ENCODE peak calls at places on chromosomes 13 and 19, in seven cellular contexts. H, Q, R, M, O, W and P are unnamed samples.

GRCh38 chr19:345320-345879 is 804 bp upstream of the MIER2 start:
- DNase-seq in H (no peak), Q (no peak), R (no peak), M (no peak), O (no peak), W (no peak), P (no peak)

GRCh38 chr13:20353973-20354372 is 121.9 kb upstream of the GJB6 start:
- DNase-seq in H (no peak), Q (no peak), R (no peak), M (no peak), O (no peak), W (peak), P (no peak)

GRCh38 chr13:37179646-37180045 is 74.2 kb upstream of the CSNK1A1L start:
- DNase-seq in H (no peak), Q (no peak), R (no peak), M (no peak), O (no peak), W (no peak), P (no peak)

GRCh38 chr13:104043184-104043583 is 977.0 kb upstream of the SLC10A2 start:
- DNase-seq in H (no peak), Q (no peak), R (no peak), M (no peak), O (no peak), W (peak), P (no peak)

GRCh38 chr19:10095622-10095947 is 6.9 kb downstream of the ANGPTL6 start:
- DNase-seq in H (no peak), Q (no peak), R (no peak), M (no peak), O (no peak), W (no peak), P (no peak)

GRCh38 chr13:113938716-113939115 is 35.2 kb downstream of the C13orf46 start:
- DNase-seq in H (no peak), Q (no peak), R (peak), M (no peak), O (no peak), W (no peak), P (no peak)

GRCh38 chr13:41915096-41915495 is 45.8 kb downstream of the VWA8 start:
- DNase-seq in H (no peak), Q (no peak), R (no peak), M (no peak), O (peak), W (no peak), P (no peak)

GRCh38 chr13:28179974-28180373 is 41.6 kb downstream of the PAN3 start:
- DNase-seq in H (no peak), Q (no peak), R (no peak), M (no peak), O (no peak), W (no peak), P (no peak)

GRCh38 chr13:33270906-33271538 is 14.5 kb downstream of the STARD13 start:
- DNase-seq in H (no peak), Q (no peak), R (no peak), M (no peak), O (no peak), W (no peak), P (no peak)

GRCh38 chr19:35029737-35030256 is 473 bp upstream of the SCN1B start:
- DNase-seq in H (no peak), Q (no peak), R (no peak), M (peak), O (no peak), W (no peak), P (no peak)

GRCh38 chr13:48596128-48596429 is 57.6 kb upstream of the CYSLTR2 start:
- DNase-seq in H (no peak), Q (no peak), R (no peak), M (no peak), O (no peak), W (no peak), P (no peak)

GRCh38 chr19:35000647-35001501 is 751 bp downstream of the GRAMD1A start:
- DNase-seq in H (peak), Q (no peak), R (peak), M (peak), O (no peak), W (peak), P (no peak)

GRCh38 chr13:45372189-45373115 is 31.5 kb upstream of the TPT1 start:
- DNase-seq in H (no peak), Q (no peak), R (no peak), M (peak), O (no peak), W (no peak), P (no peak)

GRCh38 chr19:3175761-3176714 is 2.5 kb upstream of the S1PR4 start:
- DNase-seq in H (no peak), Q (no peak), R (peak), M (no peak), O (peak), W (peak), P (no peak)

GRCh38 chr19:8233370-8233769 is 24.2 kb downstream of the CERS4 start:
- DNase-seq in H (no peak), Q (no peak), R (no peak), M (no peak), O (no peak), W (no peak), P (no peak)

GRCh38 chr19:10936661-10937084 is 8.1 kb downstream of the TIMM29 start:
- DNase-seq in H (no peak), Q (no peak), R (no peak), M (peak), O (peak), W (peak), P (no peak)

GRCh38 chr13:30877335-30877734 is 28.7 kb upstream of the MEDAG start:
- DNase-seq in H (no peak), Q (no peak), R (no peak), M (no peak), O (no peak), W (no peak), P (no peak)

GRCh38 chr13:90427322-90428272 is 919.9 kb upstream of the MIR17HG start:
- DNase-seq in H (no peak), Q (no peak), R (no peak), M (peak), O (no peak), W (no peak), P (no peak)

GRCh38 chr19:52599241-52599640 is 29.2 kb downstream of the ZNF701 start:
- DNase-seq in H (no peak), Q (no peak), R (no peak), M (no peak), O (no peak), W (no peak), P (no peak)

GRCh38 chr13:92573467-92574057 is 653.0 kb upstream of the GPC6 start:
- DNase-seq in H (no peak), Q (no peak), R (no peak), M (peak), O (no peak), W (peak), P (no peak)

GRCh38 chr13:48194392-48194754 is 38.6 kb upstream of the ITM2B start:
- DNase-seq in H (no peak), Q (no peak), R (no peak), M (no peak), O (no peak), W (peak), P (no peak)

DNA sequence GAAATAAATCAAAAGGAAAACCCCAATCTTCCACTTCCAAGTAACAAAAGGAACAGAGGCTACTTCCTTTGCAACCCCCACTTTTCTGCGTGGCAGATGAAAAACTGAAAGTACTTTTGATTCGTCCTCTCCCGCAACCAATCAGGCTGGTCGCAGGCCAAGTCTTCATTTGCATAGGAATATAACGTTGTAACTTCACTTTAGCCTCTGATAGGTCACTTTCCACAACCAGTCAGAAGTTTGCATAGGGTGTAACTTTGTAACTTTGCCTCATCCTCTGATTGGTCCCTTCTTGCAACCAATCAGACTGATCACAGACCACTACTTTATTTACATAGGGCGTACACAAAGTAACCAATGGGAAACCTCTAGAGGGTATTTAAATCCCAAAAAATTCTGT is 37.2 kb downstream of the TGDS start:
- DNase-seq in H (no peak), Q (no peak), R (no peak), M (no peak), O (no peak), W (no peak), P (no peak)
- H3K27ac ChIP-seq in H (no peak), Q (no peak), R (no peak), M (no peak), O (no peak), W (no peak), P (no peak)

GRCh38 chr13:111217661-111218060 is 102.6 kb downstream of the ARHGEF7 start:
- DNase-seq in H (no peak), Q (no peak), R (peak), M (peak), O (no peak), W (no peak), P (no peak)
- H3K27ac ChIP-seq in H (peak), Q (peak), R (peak), M (no peak), O (no peak), W (no peak), P (peak)

GRCh38 chr13:111008351-111008750 is 93.5 kb upstream of the ANKRD10 start:
- DNase-seq in H (no peak), Q (no peak), R (no peak), M (no peak), O (no peak), W (no peak), P (no peak)
- H3K27ac ChIP-seq in H (no peak), Q (no peak), R (no peak), M (no peak), O (no peak), W (no peak), P (no peak)

DNA sequence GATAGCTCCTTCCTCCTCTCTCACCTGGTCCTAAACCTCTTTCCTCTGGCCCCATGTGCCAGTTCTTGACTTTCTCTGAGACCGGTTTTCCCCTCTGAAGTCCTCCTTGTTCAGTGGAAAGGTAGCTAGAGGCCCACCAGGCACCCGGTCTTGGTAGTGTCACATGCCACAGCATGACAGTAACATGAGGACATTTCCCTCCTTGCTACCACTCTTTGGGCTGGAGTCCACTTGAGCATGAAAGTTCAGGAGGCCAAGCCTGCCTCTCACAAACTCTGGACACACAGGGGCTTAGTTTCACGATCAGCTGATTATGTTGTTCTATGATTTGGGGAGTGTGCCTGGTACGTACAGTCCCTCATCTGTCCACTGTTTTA is 45.6 kb downstream of the NFIX start:
- DNase-seq in H (no peak), Q (no peak), R (no peak), M (no peak), O (no peak), W (no peak), P (no peak)
- H3K27ac ChIP-seq in H (peak), Q (peak), R (no peak), M (no peak), O (peak), W (no peak), P (peak)

DNA sequence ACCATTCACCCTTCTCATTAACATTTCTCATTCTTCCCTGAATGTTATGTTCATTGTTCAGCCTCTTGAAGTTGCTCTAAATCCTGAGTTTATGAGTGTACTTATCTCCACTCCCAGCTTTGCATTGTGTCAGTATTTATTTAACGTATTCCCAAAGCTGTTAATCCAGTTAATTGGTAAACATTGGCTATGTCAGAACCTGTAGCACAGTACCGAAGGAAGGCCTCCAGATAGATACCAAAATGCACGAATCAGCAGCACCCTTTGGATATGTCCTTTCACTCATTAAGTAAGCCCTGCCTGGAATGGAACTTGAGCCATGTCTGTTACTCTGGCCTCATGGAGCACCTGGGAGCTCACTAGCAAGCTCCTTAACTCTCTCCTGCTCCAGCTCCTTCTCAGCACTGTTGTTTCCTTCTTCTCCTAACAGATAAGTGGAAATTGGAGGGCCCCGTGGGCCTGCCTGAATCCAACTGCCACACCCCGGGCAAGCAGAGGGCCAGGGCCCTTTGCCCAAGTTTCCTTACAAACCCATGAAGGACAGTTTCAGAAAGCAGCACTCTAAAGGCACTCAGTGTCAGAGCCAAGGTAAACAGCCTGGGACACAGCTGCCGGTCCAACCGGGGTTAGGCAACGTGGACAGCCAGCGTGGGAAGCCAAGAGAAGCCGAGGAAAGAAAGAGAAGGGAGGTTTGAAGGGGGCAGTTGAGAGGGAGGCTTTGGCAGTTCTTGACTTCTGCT is 155.0 kb upstream of the SERP2 start:
- DNase-seq in H (peak), Q (peak), R (peak), M (no peak), O (no peak), W (peak), P (no peak)
- H3K27ac ChIP-seq in H (peak), Q (peak), R (peak), M (no peak), O (no peak), W (peak), P (peak)

DNA sequence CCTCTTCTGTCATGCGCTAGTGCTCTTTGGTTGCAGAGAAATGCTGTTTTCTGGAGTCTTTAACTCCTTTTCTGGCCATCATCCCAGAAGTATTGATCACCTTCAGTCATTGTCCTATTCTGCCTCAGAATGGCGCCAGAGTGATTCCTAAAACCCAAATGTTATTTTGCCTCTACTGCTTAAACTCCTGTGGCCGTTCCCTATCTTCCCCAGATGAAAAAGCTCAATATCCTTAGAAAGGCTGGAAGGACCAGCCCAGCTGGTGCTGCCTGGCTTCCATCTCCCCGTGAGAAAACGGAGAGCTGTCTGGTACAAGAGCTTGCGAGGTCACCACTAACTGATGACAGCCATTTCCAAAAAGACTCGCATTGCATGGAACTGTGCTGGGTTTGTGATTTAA is 179.1 kb downstream of the RBM26 start:
- DNase-seq in H (no peak), Q (no peak), R (no peak), M (peak), O (no peak), W (no peak), P (no peak)
- H3K27ac ChIP-seq in H (no peak), Q (no peak), R (no peak), M (no peak), O (no peak), W (no peak), P (no peak)

GRCh38 chr19:6528544-6529121 is 2.2 kb upstream of the TNFSF9 start:
- DNase-seq in H (peak), Q (peak), R (no peak), M (peak), O (no peak), W (no peak), P (peak)
- H3K27ac ChIP-seq in H (no peak), Q (no peak), R (no peak), M (no peak), O (no peak), W (no peak), P (peak)

GRCh38 chr19:46637224-46637623 is 1.2 kb upstream of the GNG8 start:
- DNase-seq in H (no peak), Q (no peak), R (no peak), M (no peak), O (no peak), W (no peak), P (peak)

GRCh38 chr19:46633130-46633529 is 2.9 kb downstream of the GNG8 start:
- DNase-seq in H (no peak), Q (no peak), R (no peak), M (no peak), O (no peak), W (no peak), P (no peak)

GRCh38 chr19:46635920-46636761 is at the start of gene GNG8:
- DNase-seq in H (no peak), Q (no peak), R (no peak), M (peak), O (no peak), W (no peak), P (peak)

GRCh38 chr19:46634045-46634655 is 1.9 kb downstream of the GNG8 start:
- DNase-seq in H (peak), Q (peak), R (peak), M (peak), O (peak), W (peak), P (peak)

GRCh38 chr19:46634656-46635218 is 1.3 kb downstream of the GNG8 start:
- DNase-seq in H (no peak), Q (no peak), R (no peak), M (peak), O (no peak), W (no peak), P (no peak)
- H3K27ac ChIP-seq in H (no peak), Q (peak), R (no peak), M (no peak), O (no peak), W (no peak), P (no peak)

GRCh38 chr13:109569938-109570711 is 216.3 kb downstream of the IRS2 start:
- DNase-seq in H (no peak), Q (no peak), R (no peak), M (no peak), O (no peak), W (no peak), P (no peak)
- H3K27ac ChIP-seq in H (no peak), Q (no peak), R (peak), M (no peak), O (no peak), W (no peak), P (no peak)